ENCODE peak calls at places on chromosome 22, in nine cellular contexts. O is caudate nucleus; M is kidney epithelial cell; S is stimulated activated CD4-positive, alpha-beta T cell treated with anti-CD3 and anti-CD28 coated beads, TNF-alpha, amount 100 ng/mL, for 24 hours; T is NCI-H446 treated with DMSO at 0.1 percent for 48 hours; C is COR-L47; G is CD8-positive, alpha-beta T cell; J is activated effector memory CD4-positive, alpha-beta T cell treated with anti-CD3 and anti-CD28 coated beads, Interleukin-2, amount 50 U/mL, for 16 hours; X is AG04449. E is an unnamed sample.
A peak's percentile ranks its signal among the peaks of the same experiment; 100 is the strongest.

GRCh38 chr22:39959640-39960447 is at the start of gene TMA7B:
- DNase-seq in M (peak; percentile 32), T (no peak), C (peak; percentile 51), G (peak; percentile 56), J (peak; percentile 78), O (peak; percentile 34), S (no peak), X (no peak), E (no peak)

GRCh38 chr22:38335077-38335476 is 17.8 kb upstream of the CSNK1E start:
- DNase-seq in C (no peak), J (no peak), M (no peak), T (no peak), O (no peak), X (no peak), S (no peak), G (no peak), E (no peak)

GRCh38 chr22:46666577-46667244 is 46.5 kb downstream of the GRAMD4 start:
- DNase-seq in S (no peak), O (no peak), T (no peak), M (no peak), G (peak; percentile 3), C (no peak), X (no peak), J (no peak), E (no peak)

GRCh38 chr22:24601217-24602104 is 1.5 kb upstream of the GGT1 start:
- DNase-seq in T (no peak), O (no peak), M (no peak), S (no peak), J (no peak), X (no peak), C (no peak), G (no peak), E (no peak)

GRCh38 chr22:17835256-17835655 is 61.0 kb upstream of the BID start:
- DNase-seq in T (no peak), S (no peak), C (no peak), G (no peak), M (no peak), X (no peak), O (no peak), J (no peak), E (no peak)

GRCh38 chr22:41931701-41932269 is 5.2 kb upstream of the TNFRSF13C start:
- DNase-seq in S (no peak), M (no peak), C (no peak), G (no peak), X (no peak), T (no peak), J (no peak), O (no peak), E (no peak)

GRCh38 chr22:37802310-37803194 is 5.2 kb upstream of the GCAT start:
- DNase-seq in S (no peak), J (no peak), G (no peak), T (peak; percentile 34), X (no peak), C (peak; percentile 69), O (peak; percentile 69), M (no peak), E (no peak)

GRCh38 chr22:27720860-27721259 is 80.7 kb downstream of the MN1 start:
- DNase-seq in O (no peak), C (no peak), M (peak; percentile 26), J (no peak), T (peak; percentile 69), S (no peak), X (no peak), G (no peak), E (no peak)

GRCh38 chr22:47586038-47586437 is 823.6 kb downstream of the TBC1D22A start:
- DNase-seq in J (no peak), T (no peak), G (no peak), M (no peak), X (no peak), C (no peak), S (no peak), O (no peak), E (no peak)

GRCh38 chr22:33909906-33910305 is 10.4 kb downstream of the LARGE1 start:
- DNase-seq in T (no peak), J (no peak), S (no peak), X (no peak), G (no peak), O (no peak), C (no peak), M (no peak), E (no peak)

GRCh38 chr22:37211075-37211852 is 1.0 kb downstream of the SSTR3 start:
- DNase-seq in G (peak; percentile 15), O (no peak), S (no peak), C (no peak), X (no peak), T (no peak), J (no peak), M (no peak), E (no peak)

GRCh38 chr22:49964136-49964492 is 3.5 kb downstream of the PIM3 start:
- DNase-seq in O (no peak), M (no peak), X (no peak), C (no peak), T (no peak), J (peak; percentile 74), G (peak; percentile 64), S (no peak), E (no peak)

GRCh38 chr22:44479662-44480061 is 18.4 kb downstream of the RTL6 start:
- DNase-seq in J (no peak), O (no peak), C (no peak), T (no peak), M (no peak), X (no peak), G (no peak), S (no peak), E (no peak)

GRCh38 chr22:46036558-46037408 is 59.8 kb upstream of the WNT7B start:
- DNase-seq in G (peak; percentile 78), T (no peak), X (no peak), J (peak; percentile 81), O (no peak), M (no peak), C (no peak), S (peak; percentile 18), E (no peak)

GRCh38 chr22:49960967-49961600 is 512 bp downstream of the PIM3 start:
- DNase-seq in T (no peak), X (no peak), S (no peak), M (no peak), J (peak; percentile 80), O (no peak), G (peak; percentile 36), C (peak; percentile 40), E (no peak)

GRCh38 chr22:35596821-35597220 is 20.3 kb downstream of the MB start:
- DNase-seq in J (no peak), T (no peak), M (no peak), O (no peak), C (no peak), S (no peak), X (no peak), G (no peak), E (no peak)

GRCh38 chr22:36331306-36331911 is 56.4 kb downstream of the MYH9 start:
- DNase-seq in J (peak; percentile 91), G (peak; percentile 87), T (peak; percentile 17), C (no peak), S (peak; percentile 57), X (peak; percentile 86), O (no peak), M (peak; percentile 98), E (peak; percentile 93)

GRCh38 chr22:19738664-19739447 is 15.5 kb downstream of the GP1BB start:
- DNase-seq in X (no peak), J (no peak), G (no peak), S (no peak), T (no peak), C (no peak), O (no peak), M (no peak), E (no peak)

GRCh38 chr22:44531487-44531886 is 33.5 kb upstream of the RTL6 start:
- DNase-seq in O (no peak), S (no peak), M (no peak), T (no peak), X (no peak), G (no peak), J (peak; percentile 13), C (no peak), E (no peak)

GRCh38 chr22:46010177-46010867 is 33.4 kb upstream of the WNT7B start:
- DNase-seq in T (no peak), S (no peak), M (peak; percentile 61), G (no peak), C (no peak), O (no peak), X (no peak), J (no peak), E (no peak)

GRCh38 chr22:19782533-19782932 is 22.0 kb downstream of the TBX1 start:
- DNase-seq in O (no peak), M (no peak), T (no peak), X (no peak), S (no peak), J (no peak), C (no peak), G (no peak), E (no peak)

GRCh38 chr22:35301370-35301874 is 1.7 kb downstream of the TOM1 start:
- DNase-seq in S (no peak), G (no peak), T (no peak), C (no peak), O (no peak), X (peak; percentile 41), J (no peak), M (no peak), E (peak; percentile 89)

GRCh38 chr22:50325444-50326224 is 1.2 kb downstream of the DENND6B start:
- DNase-seq in G (no peak), M (no peak), C (no peak), T (no peak), J (no peak), X (no peak), O (no peak), S (no peak), E (no peak)

GRCh38 chr22:43100223-43100622 is 10.3 kb upstream of the BIK start:
- DNase-seq in O (no peak), S (no peak), G (no peak), C (no peak), M (no peak), X (no peak), J (no peak), T (no peak), E (no peak)

GRCh38 chr22:23233746-23234408 is 53.6 kb downstream of the BCR start:
- DNase-seq in S (peak; percentile 32), O (no peak), C (no peak), T (no peak), J (no peak), G (no peak), M (peak; percentile 55), X (no peak), E (no peak)

GRCh38 chr22:46824348-46824909 is 62.0 kb downstream of the TBC1D22A start:
- DNase-seq in G (no peak), C (no peak), J (no peak), M (no peak), X (no peak), O (no peak), S (no peak), T (no peak), E (no peak)

GRCh38 chr22:40418366-40419201 is 48.2 kb downstream of the SGSM3 start:
- DNase-seq in C (peak; percentile 50), G (peak; percentile 90), X (no peak), J (no peak), O (peak; percentile 65), M (no peak), S (no peak), T (no peak), E (no peak)

GRCh38 chr22:46900549-46900948 is 138.1 kb downstream of the TBC1D22A start:
- DNase-seq in C (no peak), G (no peak), M (no peak), T (no peak), X (no peak), O (no peak), J (no peak), S (no peak), E (no peak)

GRCh38 chr22:38257170-38257569 is 15.6 kb downstream of the TMEM184B start:
- DNase-seq in S (no peak), O (no peak), M (no peak), J (no peak), T (no peak), X (peak; percentile 34), G (no peak), C (no peak), E (no peak)

GRCh38 chr22:19331474-19331873 is 40.0 kb upstream of the CLTCL1 start:
- DNase-seq in X (no peak), T (no peak), C (no peak), M (no peak), J (no peak), O (no peak), S (no peak), G (no peak), E (no peak)

GRCh38 chr22:26447594-26448329 is 18.7 kb downstream of the ASPHD2 start:
- DNase-seq in O (no peak), J (no peak), S (no peak), X (no peak), G (no peak), C (no peak), M (no peak), T (peak; percentile 1), E (no peak)